ENCODE peak calls at places on chromosomes 1 and 21, in nine cellular contexts. M is effector memory CD4-positive, alpha-beta T cell; C is GM23248; O is body of pancreas; Q is testis; P is breast epithelium; U is CD8-positive, alpha-beta T cell; A is heart right ventricle; J is CD4-positive, alpha-beta memory T cell. N is an unnamed sample.

GRCh38 chr1:155082301-155082940 is 3.8 kb downstream of the EFNA3 start:
- DNase-seq in U (no peak), P (no peak), A (peak; percentile 17), O (no peak), J (no peak), Q (no peak), C (peak; percentile 40), M (no peak), N (no peak)

GRCh38 chr1:186511761-186512637 is 51.1 kb upstream of the PDC start:
- DNase-seq in C (no peak), O (no peak), M (no peak), P (no peak), U (no peak), J (no peak), Q (no peak), A (no peak), N (no peak)

GRCh38 chr1:110619412-110620249 is 13.5 kb upstream of the KCNA2 start:
- DNase-seq in Q (peak; percentile 94), P (peak; percentile 70), J (peak; percentile 91), M (peak; percentile 86), A (peak; percentile 83), U (peak; percentile 88), O (peak; percentile 88), C (peak; percentile 87), N (peak; percentile 88)

GRCh38 chr1:174021611-174022079 is 512 bp downstream of the RC3H1 start:
- DNase-seq in M (peak; percentile 13), O (peak; percentile 67), P (peak; percentile 27), C (peak; percentile 83), U (peak; percentile 28), A (no peak), Q (peak; percentile 72), J (no peak), N (no peak)

GRCh38 chr1:225923381-225923691 is 714 bp downstream of the PYCR2 start:
- DNase-seq in M (no peak), C (peak; percentile 55), U (no peak), P (no peak), J (no peak), O (no peak), Q (no peak), A (no peak), N (no peak)

GRCh38 chr1:212315907-212316306 is 30.7 kb downstream of the PPP2R5A start:
- DNase-seq in A (no peak), J (peak; percentile 4), C (peak; percentile 41), O (peak; percentile 26), P (no peak), M (no peak), U (no peak), Q (no peak), N (no peak)

GRCh38 chr1:7266561-7266960 is 481.3 kb downstream of the CAMTA1 start:
- DNase-seq in J (no peak), Q (no peak), O (no peak), U (no peak), A (no peak), P (no peak), C (no peak), M (no peak), N (no peak)

GRCh38 chr1:151613275-151613867 is 1.5 kb downstream of the SNX27 start:
- DNase-seq in J (no peak), C (peak; percentile 30), P (no peak), M (no peak), U (no peak), A (no peak), O (no peak), Q (no peak), N (no peak)

GRCh38 chr1:241627453-241628329 is 12.5 kb downstream of the CHML start:
- DNase-seq in A (no peak), C (peak; percentile 87), P (no peak), U (peak; percentile 13), O (peak; percentile 20), M (peak; percentile 17), J (peak; percentile 63), Q (no peak), N (no peak)

GRCh38 chr1:47919113-47919833 is 77.9 kb downstream of the TRABD2B start:
- DNase-seq in C (no peak), M (no peak), A (no peak), J (no peak), Q (no peak), O (no peak), P (no peak), U (no peak), N (no peak)

GRCh38 chr1:7220007-7220406 is 434.8 kb downstream of the CAMTA1 start:
- DNase-seq in P (no peak), Q (no peak), O (no peak), C (peak; percentile 69), J (no peak), U (no peak), A (no peak), M (no peak), N (no peak)

GRCh38 chr1:214859647-214860046 is 222.9 kb upstream of the KCNK2 start:
- DNase-seq in J (no peak), C (no peak), M (no peak), U (no peak), Q (no peak), A (no peak), O (no peak), P (no peak), N (no peak)

GRCh38 chr1:186474208-186474607 is 13.3 kb upstream of the PDC start:
- DNase-seq in J (no peak), U (no peak), O (no peak), M (no peak), Q (no peak), C (no peak), A (no peak), P (no peak), N (no peak)

GRCh38 chr1:75901371-75901770 is 30.8 kb downstream of the ASB17 start:
- DNase-seq in U (no peak), A (no peak), Q (no peak), P (no peak), M (no peak), C (no peak), J (no peak), O (no peak), N (no peak)

GRCh38 chr1:19081218-19081893 is 124.9 kb upstream of the IFFO2 start:
- DNase-seq in O (no peak), Q (peak; percentile 51), M (no peak), P (no peak), A (no peak), U (no peak), C (peak; percentile 82), J (no peak), N (no peak)

GRCh38 chr1:108609483-108610066 is 49.7 kb downstream of the EEIG2 start:
- DNase-seq in Q (peak; percentile 45), U (no peak), A (no peak), O (no peak), M (no peak), J (no peak), C (no peak), P (peak; percentile 50), N (no peak)

GRCh38 chr1:115193429-115193828 is 104.1 kb upstream of the TSPAN2 start:
- DNase-seq in A (no peak), J (no peak), C (no peak), Q (no peak), P (no peak), M (no peak), O (no peak), U (no peak), N (no peak)

GRCh38 chr1:84613026-84613425 is 38.8 kb upstream of the CTBS start:
- DNase-seq in U (no peak), C (peak; percentile 56), Q (no peak), P (no peak), A (no peak), J (no peak), O (no peak), M (no peak), N (no peak)

GRCh38 chr1:7404046-7404742 is 366.9 kb upstream of the VAMP3 start:
- DNase-seq in Q (peak; percentile 2), C (no peak), J (no peak), O (no peak), M (no peak), U (no peak), P (peak; percentile 7), A (no peak), N (no peak)

GRCh38 chr1:162878000-162878596 is 17.1 kb upstream of the CCDC190 start:
- DNase-seq in Q (peak; percentile 77), A (peak; percentile 22), O (peak; percentile 66), P (peak; percentile 25), U (no peak), C (peak; percentile 82), M (no peak), J (no peak), N (peak; percentile 83)
- H3K4me3 ChIP-seq in Q (no peak overlapping the region), A (no peak overlapping the region), O (no peak overlapping the region), P (no peak overlapping the region), U (no peak overlapping the region), C (no peak overlapping the region), M (no peak overlapping the region), J (no peak overlapping the region), N (no peak overlapping the region)

GRCh38 chr1:54299037-54299436 is 99.1 kb downstream of the MRPL37 start:
- DNase-seq in O (no peak), J (no peak), A (no peak), Q (no peak), U (no peak), C (peak; percentile 49), P (peak; percentile 60), M (no peak), N (no peak)
- H3K36me3 ChIP-seq in O (no peaks in the 10 kb centered on the region), J (no peaks in the 10 kb centered on the region), A (no peaks in the 10 kb centered on the region), Q (no peaks in the 10 kb centered on the region), U (no peaks in the 10 kb centered on the region), C (no peaks in the 10 kb centered on the region), P (no peaks in the 10 kb centered on the region), M (no peaks in the 10 kb centered on the region), N (no peaks in the 10 kb centered on the region)

GRCh38 chr21:41139951-41140350 is 28.0 kb upstream of the BACE2 start:
- DNase-seq in M (no peak), U (no peak), O (no peak), J (no peak), C (no peak), Q (no peak), P (no peak), A (no peak), N (no peak)

GRCh38 chr21:41139275-41139674 is 28.7 kb upstream of the BACE2 start:
- DNase-seq in J (no peak), C (no peak), Q (no peak), O (no peak), U (no peak), M (no peak), P (no peak), A (no peak), N (no peak)

GRCh38 chr21:41141031-41141457 is 26.9 kb upstream of the BACE2 start:
- DNase-seq in M (no peak), J (no peak), C (peak; percentile 51), U (no peak), Q (no peak), A (no peak), P (peak; percentile 70), O (no peak), N (no peak)

GRCh38 chr21:41143596-41144325 is 24.2 kb upstream of the BACE2 start:
- DNase-seq in C (no peak), J (no peak), Q (no peak), O (no peak), P (no peak), A (no peak), U (no peak), M (no peak), N (no peak)

GRCh38 chr21:41142051-41142795 is 25.7 kb upstream of the BACE2 start:
- DNase-seq in U (no peak), C (peak; percentile 90), O (no peak), Q (peak; percentile 37), M (no peak), J (no peak), A (no peak), P (peak; percentile 97), N (no peak)
- H3K4me3 ChIP-seq in U (no peak overlapping the region), C (no peak overlapping the region), O (no peak overlapping the region), Q (no peak overlapping the region), M (no peak overlapping the region), J (no peak overlapping the region), A (no peak overlapping the region), P (no peak overlapping the region), N (no peak overlapping the region)

GRCh38 chr1:12032141-12032710 is 12.9 kb downstream of the MIIP start:
- DNase-seq in C (no peak), O (no peak), P (no peak), Q (no peak), A (no peak), U (no peak), J (no peak), M (no peak), N (no peak)
- H3K36me3 ChIP-seq in C (no peaks in the 10 kb centered on the region), O (peaks cover 2% of the 10 kb centered on the region), P (no peaks in the 10 kb centered on the region), Q (no peaks in the 10 kb centered on the region), A (peaks cover 11% of the 10 kb centered on the region), U (peaks cover 6% of the 10 kb centered on the region), J (peaks cover 5% of the 10 kb centered on the region), M (peaks cover 36% of the 10 kb centered on the region), N (peaks cover 26% of the 10 kb centered on the region)